ENCODE peak calls at places on chromosomes 3 and 15, in nine cellular contexts. One of them, this sample, is unnamed.

GRCh38 chr3:183400352-183400751 is 28.1 kb downstream of the MCF2L2 start:
- DNase-seq in CD8-positive, alpha-beta T cell: no peak
- DNase-seq in Panc1: no peak
- DNase-seq in dorsolateral prefrontal cortex: no peak
- DNase-seq in body of pancreas: no peak
- DNase-seq in lower leg skin: no peak
- DNase-seq in GM06990: no peak
- DNase-seq in upper lobe of right lung: no peak
- DNase-seq in fibroblast of mammary gland: no peak
- DNase-seq in this sample: no peak

GRCh38 chr15:93109370-93110105 is 20.5 kb upstream of the RGMA start:
- DNase-seq in body of pancreas: no peak
- DNase-seq in CD8-positive, alpha-beta T cell: no peak
- DNase-seq in dorsolateral prefrontal cortex: no peak
- DNase-seq in GM06990: no peak
- DNase-seq in lower leg skin: no peak
- DNase-seq in Panc1: no peak
- DNase-seq in fibroblast of mammary gland: no peak
- DNase-seq in upper lobe of right lung: no peak
- DNase-seq in this sample: no peak

GRCh38 chr3:52839892-52840545 is 5.2 kb upstream of the MUSTN1 start:
- DNase-seq in upper lobe of right lung: no peak
- DNase-seq in lower leg skin: no peak
- DNase-seq in body of pancreas: no peak
- DNase-seq in GM06990: no peak
- DNase-seq in CD8-positive, alpha-beta T cell: no peak
- DNase-seq in fibroblast of mammary gland: no peak
- DNase-seq in dorsolateral prefrontal cortex: no peak
- DNase-seq in Panc1: no peak
- DNase-seq in this sample: no peak

GRCh38 chr3:32216172-32216783 is 22.2 kb upstream of the CMTM8 start:
- DNase-seq in body of pancreas: peak
- DNase-seq in GM06990: no peak
- DNase-seq in Panc1: no peak
- DNase-seq in fibroblast of mammary gland: no peak
- DNase-seq in lower leg skin: no peak
- DNase-seq in dorsolateral prefrontal cortex: no peak
- DNase-seq in CD8-positive, alpha-beta T cell: no peak
- DNase-seq in upper lobe of right lung: no peak
- DNase-seq in this sample: no peak

GRCh38 chr3:80533553-80533952 is 765.8 kb upstream of the ROBO1 start:
- DNase-seq in CD8-positive, alpha-beta T cell: no peak
- DNase-seq in fibroblast of mammary gland: no peak
- DNase-seq in dorsolateral prefrontal cortex: no peak
- DNase-seq in upper lobe of right lung: no peak
- DNase-seq in body of pancreas: no peak
- DNase-seq in Panc1: no peak
- DNase-seq in GM06990: no peak
- DNase-seq in lower leg skin: no peak
- DNase-seq in this sample: no peak

GRCh38 chr3:190321789-190322603 is at the start of gene CLDN1:
- DNase-seq in fibroblast of mammary gland: peak
- DNase-seq in upper lobe of right lung: peak
- DNase-seq in GM06990: peak
- DNase-seq in CD8-positive, alpha-beta T cell: peak
- DNase-seq in lower leg skin: peak
- DNase-seq in dorsolateral prefrontal cortex: peak
- DNase-seq in Panc1: no peak
- DNase-seq in body of pancreas: peak
- DNase-seq in this sample: no peak

GRCh38 chr15:51405646-51406194 is 64.3 kb downstream of the GLDN start:
- DNase-seq in GM06990: no peak
- DNase-seq in body of pancreas: no peak
- DNase-seq in lower leg skin: no peak
- DNase-seq in CD8-positive, alpha-beta T cell: no peak
- DNase-seq in Panc1: no peak
- DNase-seq in upper lobe of right lung: no peak
- DNase-seq in fibroblast of mammary gland: no peak
- DNase-seq in dorsolateral prefrontal cortex: no peak
- DNase-seq in this sample: no peak

GRCh38 chr15:89359471-89360293 is 25.1 kb upstream of the POLG start:
- DNase-seq in GM06990: no peak
- DNase-seq in body of pancreas: no peak
- DNase-seq in Panc1: no peak
- DNase-seq in fibroblast of mammary gland: no peak
- DNase-seq in lower leg skin: no peak
- DNase-seq in dorsolateral prefrontal cortex: no peak
- DNase-seq in upper lobe of right lung: no peak
- DNase-seq in CD8-positive, alpha-beta T cell: no peak
- DNase-seq in this sample: no peak

GRCh38 chr15:80286055-80286454 is 34.0 kb upstream of the CTXND1 start:
- DNase-seq in GM06990: no peak
- DNase-seq in CD8-positive, alpha-beta T cell: no peak
- DNase-seq in dorsolateral prefrontal cortex: no peak
- DNase-seq in fibroblast of mammary gland: no peak
- DNase-seq in body of pancreas: no peak
- DNase-seq in upper lobe of right lung: no peak
- DNase-seq in lower leg skin: no peak
- DNase-seq in Panc1: no peak
- DNase-seq in this sample: no peak

GRCh38 chr3:45035441-45036301 is 9.6 kb downstream of the CLEC3B start:
- DNase-seq in lower leg skin: peak
- DNase-seq in Panc1: no peak
- DNase-seq in GM06990: no peak
- DNase-seq in dorsolateral prefrontal cortex: peak
- DNase-seq in CD8-positive, alpha-beta T cell: no peak
- DNase-seq in fibroblast of mammary gland: peak
- DNase-seq in upper lobe of right lung: peak
- DNase-seq in body of pancreas: no peak
- DNase-seq in this sample: no peak
- H3K4me3 ChIP-seq in lower leg skin: no peak
- H3K4me3 ChIP-seq in Panc1: no peak
- H3K4me3 ChIP-seq in GM06990: no peak
- H3K4me3 ChIP-seq in dorsolateral prefrontal cortex: peak
- H3K4me3 ChIP-seq in CD8-positive, alpha-beta T cell: no peak
- H3K4me3 ChIP-seq in fibroblast of mammary gland: peak
- H3K4me3 ChIP-seq in upper lobe of right lung: peak
- H3K4me3 ChIP-seq in body of pancreas: no peak
- H3K4me3 ChIP-seq in this sample: peak

DNA sequence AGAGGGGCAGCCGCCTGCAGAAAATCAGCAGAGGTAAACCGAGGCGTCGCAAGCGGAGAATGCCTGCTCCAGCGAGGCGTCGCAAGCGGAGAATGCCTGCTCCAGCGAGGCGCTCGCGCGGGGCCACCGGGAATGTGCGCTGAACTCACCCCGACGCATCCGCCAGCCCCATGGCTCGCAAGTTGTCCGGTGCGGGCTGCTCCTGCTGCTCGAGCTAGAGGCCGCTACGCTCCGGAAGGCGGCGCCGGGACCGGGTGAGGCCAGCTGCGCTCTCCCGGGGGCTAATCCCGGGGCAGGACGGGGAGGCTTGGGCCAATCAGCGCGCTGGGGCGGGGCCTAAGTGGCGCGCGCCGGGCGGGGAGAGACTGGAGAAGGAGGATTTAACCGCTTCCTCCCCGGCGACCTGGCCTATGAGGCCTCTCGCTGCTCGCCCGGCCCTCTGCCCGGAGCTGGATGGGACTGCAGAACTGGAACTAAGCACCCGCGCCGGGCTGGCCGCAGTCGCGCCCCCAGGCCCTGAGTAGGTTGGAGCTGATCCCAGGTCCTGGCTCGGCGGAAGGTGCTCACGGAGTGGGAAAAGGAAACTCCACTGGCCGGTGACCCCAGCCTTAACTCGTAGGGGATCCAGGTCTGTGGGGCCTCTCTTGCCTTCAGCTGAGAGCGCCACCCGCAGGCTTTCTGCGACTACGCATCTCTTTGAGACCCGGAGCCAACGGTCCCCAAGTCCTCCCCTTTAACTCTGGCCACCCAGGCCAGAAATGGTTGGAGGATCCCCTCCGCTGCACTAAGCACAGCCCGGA is at the start of gene SLC26A6:
- DNase-seq in CD8-positive, alpha-beta T cell: peak
- DNase-seq in dorsolateral prefrontal cortex: peak
- DNase-seq in lower leg skin: peak
- DNase-seq in Panc1: peak
- DNase-seq in fibroblast of mammary gland: peak
- DNase-seq in body of pancreas: peak
- DNase-seq in GM06990: peak
- DNase-seq in upper lobe of right lung: peak
- DNase-seq in this sample: peak
- TF ChIP-seq CTCF in CD8-positive, alpha-beta T cell: no peak
- TF ChIP-seq CTCF in dorsolateral prefrontal cortex: peak
- TF ChIP-seq CTCF in lower leg skin: no peak
- TF ChIP-seq CTCF in Panc1: peak
- TF ChIP-seq CTCF in fibroblast of mammary gland: peak
- TF ChIP-seq CTCF in body of pancreas: peak
- TF ChIP-seq CTCF in GM06990: peak
- TF ChIP-seq CTCF in upper lobe of right lung: peak
- TF ChIP-seq CTCF in this sample: peak

GRCh38 chr3:141312359-141313090 is 55.8 kb upstream of the ZBTB38 start:
- DNase-seq in body of pancreas: no peak
- DNase-seq in fibroblast of mammary gland: no peak
- DNase-seq in Panc1: no peak
- DNase-seq in upper lobe of right lung: no peak
- DNase-seq in lower leg skin: no peak
- DNase-seq in dorsolateral prefrontal cortex: no peak
- DNase-seq in CD8-positive, alpha-beta T cell: no peak
- DNase-seq in GM06990: no peak
- DNase-seq in this sample: no peak
- H3K4me3 ChIP-seq in body of pancreas: peak
- H3K4me3 ChIP-seq in fibroblast of mammary gland: peak
- H3K4me3 ChIP-seq in Panc1: peak
- H3K4me3 ChIP-seq in upper lobe of right lung: peak
- H3K4me3 ChIP-seq in lower leg skin: no peak
- H3K4me3 ChIP-seq in dorsolateral prefrontal cortex: peak
- H3K4me3 ChIP-seq in CD8-positive, alpha-beta T cell: peak
- H3K4me3 ChIP-seq in GM06990: peak
- H3K4me3 ChIP-seq in this sample: peak

GRCh38 chr15:72312605-72313447 is 7.1 kb downstream of the CELF6 start:
- DNase-seq in lower leg skin: peak
- DNase-seq in Panc1: peak
- DNase-seq in GM06990: peak
- DNase-seq in body of pancreas: peak
- DNase-seq in upper lobe of right lung: peak
- DNase-seq in CD8-positive, alpha-beta T cell: peak
- DNase-seq in dorsolateral prefrontal cortex: peak
- DNase-seq in fibroblast of mammary gland: peak
- DNase-seq in this sample: peak
- TF ChIP-seq CTCF in lower leg skin: no peak
- TF ChIP-seq CTCF in Panc1: peak
- TF ChIP-seq CTCF in GM06990: peak
- TF ChIP-seq CTCF in body of pancreas: peak
- TF ChIP-seq CTCF in upper lobe of right lung: peak
- TF ChIP-seq CTCF in CD8-positive, alpha-beta T cell: peak
- TF ChIP-seq CTCF in dorsolateral prefrontal cortex: peak
- TF ChIP-seq CTCF in fibroblast of mammary gland: peak
- TF ChIP-seq CTCF in this sample: peak

GRCh38 chr3:122773856-122774535 is 19.6 kb downstream of the HSPBAP1 start:
- DNase-seq in GM06990: peak
- DNase-seq in dorsolateral prefrontal cortex: no peak
- DNase-seq in upper lobe of right lung: no peak
- DNase-seq in lower leg skin: no peak
- DNase-seq in body of pancreas: no peak
- DNase-seq in CD8-positive, alpha-beta T cell: no peak
- DNase-seq in Panc1: no peak
- DNase-seq in fibroblast of mammary gland: no peak
- DNase-seq in this sample: no peak
- H3K4me3 ChIP-seq in GM06990: peak
- H3K4me3 ChIP-seq in dorsolateral prefrontal cortex: no peak
- H3K4me3 ChIP-seq in upper lobe of right lung: no peak
- H3K4me3 ChIP-seq in lower leg skin: no peak
- H3K4me3 ChIP-seq in body of pancreas: no peak
- H3K4me3 ChIP-seq in CD8-positive, alpha-beta T cell: no peak
- H3K4me3 ChIP-seq in Panc1: no peak
- H3K4me3 ChIP-seq in fibroblast of mammary gland: no peak
- H3K4me3 ChIP-seq in this sample: no peak

DNA sequence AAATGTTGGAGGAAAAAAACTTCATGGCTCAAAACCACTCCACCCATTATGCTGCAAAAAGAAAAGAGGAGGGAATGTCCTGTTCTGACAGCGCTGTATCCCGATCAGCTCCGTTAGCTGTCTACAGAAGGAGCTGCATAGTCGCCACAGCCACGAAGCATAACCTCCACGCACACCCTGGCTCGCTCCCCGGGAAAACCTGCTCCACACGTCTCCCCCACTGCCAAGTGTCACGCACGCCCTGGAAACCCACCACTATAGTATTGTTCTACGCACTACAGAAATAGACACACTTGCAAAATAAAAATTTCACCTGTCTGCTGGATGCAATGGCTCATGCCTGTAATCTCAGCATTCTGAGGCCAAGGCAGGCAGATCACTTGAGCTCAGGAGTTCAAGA is 55.8 kb downstream of the TBC1D2B start:
- DNase-seq in lower leg skin: peak
- DNase-seq in fibroblast of mammary gland: no peak
- DNase-seq in body of pancreas: no peak
- DNase-seq in CD8-positive, alpha-beta T cell: no peak
- DNase-seq in upper lobe of right lung: no peak
- DNase-seq in Panc1: no peak
- DNase-seq in dorsolateral prefrontal cortex: no peak
- DNase-seq in GM06990: no peak
- DNase-seq in this sample: no peak
- TF ChIP-seq CTCF in lower leg skin: no peak
- TF ChIP-seq CTCF in fibroblast of mammary gland: no peak
- TF ChIP-seq CTCF in body of pancreas: no peak
- TF ChIP-seq CTCF in CD8-positive, alpha-beta T cell: no peak
- TF ChIP-seq CTCF in upper lobe of right lung: no peak
- TF ChIP-seq CTCF in Panc1: no peak
- TF ChIP-seq CTCF in dorsolateral prefrontal cortex: no peak
- TF ChIP-seq CTCF in GM06990: no peak
- TF ChIP-seq CTCF in this sample: no peak

GRCh38 chr3:149582395-149582794 is 75.4 kb downstream of the WWTR1 start:
- DNase-seq in CD8-positive, alpha-beta T cell: no peak
- DNase-seq in Panc1: no peak
- DNase-seq in lower leg skin: no peak
- DNase-seq in upper lobe of right lung: no peak
- DNase-seq in GM06990: no peak
- DNase-seq in body of pancreas: no peak
- DNase-seq in fibroblast of mammary gland: no peak
- DNase-seq in dorsolateral prefrontal cortex: no peak
- DNase-seq in this sample: no peak
- H3K4me3 ChIP-seq in CD8-positive, alpha-beta T cell: no peak
- H3K4me3 ChIP-seq in Panc1: no peak
- H3K4me3 ChIP-seq in lower leg skin: no peak
- H3K4me3 ChIP-seq in upper lobe of right lung: no peak
- H3K4me3 ChIP-seq in GM06990: no peak
- H3K4me3 ChIP-seq in body of pancreas: no peak
- H3K4me3 ChIP-seq in fibroblast of mammary gland: no peak
- H3K4me3 ChIP-seq in dorsolateral prefrontal cortex: no peak
- H3K4me3 ChIP-seq in this sample: no peak

This sample was measured in BJ.